ENCODE peak calls at places on chromosomes 5 and 9, in four cellular contexts. A is aorta, J is lower leg skin, E is right lobe of liver. C is an unnamed sample.

GRCh38 chr9:93929231-93929630 is 25.9 kb downstream of the BARX1 start:
- DNase-seq in A (no peak), J (no peak), E (no peak), C (no peak)

GRCh38 chr5:76413746-76414145 is 10.7 kb downstream of the IQGAP2 start:
- DNase-seq in A (no peak), J (no peak), E (no peak), C (no peak)

GRCh38 chr5:112649882-112650281 is 87.8 kb upstream of the APC start:
- DNase-seq in A (no peak), J (no peak), E (no peak), C (no peak)

GRCh38 chr9:133828338-133828997 is 90.3 kb upstream of the SARDH start:
- DNase-seq in A (no peak), J (no peak), E (no peak), C (no peak)

GRCh38 chr9:33881635-33882034 is 64.7 kb downstream of the UBE2R2 start:
- DNase-seq in A (no peak), J (no peak), E (no peak), C (no peak)

GRCh38 chr9:98971168-98971914 is 27.6 kb downstream of the COL15A1 start:
- DNase-seq in A (no peak), J (no peak), E (no peak), C (peak)

GRCh38 chr5:119330367-119331183 is 25.2 kb upstream of the TNFAIP8 start:
- DNase-seq in A (no peak), J (no peak), E (no peak), C (no peak)

GRCh38 chr9:96116275-96117051 is 185.5 kb downstream of the HSD17B3 start:
- DNase-seq in A (no peak), J (peak), E (no peak), C (peak)

GRCh38 chr5:34698754-34699153 is 42.6 kb downstream of the RAI14 start:
- DNase-seq in A (no peak), J (peak), E (no peak), C (no peak)

GRCh38 chr5:173963867-173964429 is 25.0 kb upstream of the C5orf47 start:
- DNase-seq in A (no peak), J (no peak), E (no peak), C (no peak)

GRCh38 chr9:125906144-125906543 is 159.0 kb downstream of the PBX3 start:
- DNase-seq in A (no peak), J (no peak), E (no peak), C (no peak)

GRCh38 chr5:140558542-140558941 is 1.3 kb upstream of the SRA1 start:
- DNase-seq in A (no peak), J (no peak), E (no peak), C (no peak)

DNA sequence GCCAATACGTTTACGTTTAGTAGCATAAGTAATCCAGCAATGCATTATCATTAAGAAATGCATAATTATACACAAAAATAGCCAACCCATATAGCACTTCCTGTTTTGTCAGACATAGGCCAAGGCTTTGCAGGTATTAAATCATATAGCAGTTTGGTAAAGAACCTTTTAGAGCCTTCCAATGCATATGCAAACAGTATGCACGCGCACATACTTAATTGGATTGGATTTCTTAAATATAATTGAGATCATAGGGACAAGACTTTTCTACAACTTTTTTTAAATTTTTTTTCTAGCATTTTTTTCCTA is 718 bp upstream of the SPTLC1 start:
- DNase-seq in A (no peak), J (no peak), E (no peak), C (no peak)
- H3K4me3 ChIP-seq in A (peak), J (peak), E (peak), C (peak)

GRCh38 chr9:120636194-120636957 is 56.4 kb upstream of the CDK5RAP2 start:
- DNase-seq in A (no peak), J (no peak), E (no peak), C (no peak)
- H3K4me3 ChIP-seq in A (no peak), J (no peak), E (no peak), C (no peak)

GRCh38 chr9:106969696-106970095 is 106.7 kb downstream of the ZNF462 start:
- DNase-seq in A (no peak), J (no peak), E (no peak), C (no peak)
- H3K4me3 ChIP-seq in A (no peak), J (no peak), E (no peak), C (no peak)

DNA sequence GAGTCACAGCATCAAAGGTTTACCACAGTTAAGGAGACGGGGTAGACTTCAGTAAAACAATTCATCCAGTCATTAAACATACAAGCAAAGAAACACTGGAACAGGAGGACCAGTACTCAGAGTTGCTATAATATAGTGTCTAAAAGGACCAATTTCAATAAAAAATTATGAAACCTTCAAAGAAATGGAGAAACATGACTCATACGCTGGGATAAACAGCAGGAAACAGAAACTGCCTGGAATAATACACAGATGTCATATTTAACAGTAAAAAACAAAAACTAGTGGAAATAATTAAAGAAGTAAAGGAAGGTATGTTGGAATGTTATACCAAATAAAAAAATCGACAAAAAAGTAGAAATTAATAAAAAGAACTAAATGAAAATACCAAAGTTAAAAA is 1075.9 kb downstream of the NR2F1-AS1 start:
- DNase-seq in A (no peak), J (no peak), E (no peak), C (no peak)
- H3K4me3 ChIP-seq in A (no peak), J (no peak), E (no peak), C (no peak)